ENCODE peak calls at places on chromosome 16, in seven cellular contexts. Q is PC-9, J is HCT116, I is mammary epithelial cell, D is psoas muscle, S is HepG2, W is neural progenitor cell. R is an unnamed sample.

GRCh38 chr16:50547340-50547865 is 793 bp upstream of the NKD1 start:
- DNase-seq in Q (no peak), J (peak), I (no peak), D (peak), S (peak), W (peak), R (no peak)

GRCh38 chr16:31400191-31400590 is 7.1 kb downstream of the ITGAD start:
- DNase-seq in Q (no peak), J (no peak), I (no peak), D (no peak), S (no peak), W (no peak), R (no peak)

GRCh38 chr16:73433493-73434307 is 385.8 kb upstream of the ZFHX3 start:
- DNase-seq in Q (no peak), J (no peak), I (no peak), D (no peak), S (no peak), W (peak), R (no peak)

GRCh38 chr16:7651803-7652570 is 319.3 kb downstream of the RBFOX1 start:
- DNase-seq in Q (no peak), J (no peak), I (no peak), D (no peak), S (no peak), W (peak), R (no peak)

GRCh38 chr16:88335150-88335685 is 47.5 kb upstream of the ZNF469 start:
- DNase-seq in Q (no peak), J (no peak), I (no peak), D (no peak), S (no peak), W (no peak), R (no peak)

GRCh38 chr16:57276596-57276995 is 7.9 kb downstream of the PLLP start:
- DNase-seq in Q (no peak), J (no peak), I (peak), D (no peak), S (no peak), W (no peak), R (peak)

GRCh38 chr16:51919736-51920135 is 627.2 kb downstream of the TOX3 start:
- DNase-seq in Q (no peak), J (no peak), I (peak), D (no peak), S (no peak), W (no peak), R (no peak)

GRCh38 chr16:14007460-14007859 is 63.7 kb upstream of the MRTFB start:
- DNase-seq in Q (no peak), J (no peak), I (peak), D (no peak), S (no peak), W (no peak), R (no peak)

GRCh38 chr16:70395345-70395901 is 43.5 kb downstream of the ST3GAL2 start:
- DNase-seq in Q (peak), J (no peak), I (peak), D (peak), S (peak), W (peak), R (no peak)

GRCh38 chr16:56866955-56867830 is 2.2 kb downstream of the SLC12A3 start:
- DNase-seq in Q (peak), J (peak), I (peak), D (no peak), S (peak), W (peak), R (peak)

GRCh38 chr16:13756411-13756810 is 163.5 kb upstream of the ERCC4 start:
- DNase-seq in Q (no peak), J (no peak), I (no peak), D (no peak), S (no peak), W (peak), R (no peak)

GRCh38 chr16:20675488-20676267 is 21.8 kb downstream of the ACSM1 start:
- DNase-seq in Q (peak), J (peak), I (peak), D (no peak), S (peak), W (peak), R (peak)

GRCh38 chr16:31347445-31347844 is 7.5 kb upstream of the ITGAX start:
- DNase-seq in Q (no peak), J (no peak), I (no peak), D (no peak), S (no peak), W (no peak), R (no peak)

GRCh38 chr16:27498916-27499658 is 50.6 kb downstream of the GTF3C1 start:
- DNase-seq in Q (no peak), J (no peak), I (no peak), D (no peak), S (no peak), W (no peak), R (no peak)

GRCh38 chr16:27843800-27844199 is 219.7 kb downstream of the GSG1L start:
- DNase-seq in Q (no peak), J (no peak), I (no peak), D (no peak), S (no peak), W (no peak), R (no peak)

GRCh38 chr16:73750639-73751038 is 546.0 kb upstream of the PSMD7 start:
- DNase-seq in Q (no peak), J (no peak), I (no peak), D (no peak), S (no peak), W (no peak), R (no peak)

GRCh38 chr16:58421029-58421428 is 28.8 kb downstream of the GINS3 start:
- DNase-seq in Q (no peak), J (no peak), I (no peak), D (no peak), S (no peak), W (no peak), R (no peak)

GRCh38 chr16:64962786-64963185 is 159.1 kb downstream of the CDH11 start:
- DNase-seq in Q (no peak), J (no peak), I (no peak), D (no peak), S (no peak), W (no peak), R (no peak)

GRCh38 chr16:48393843-48394703 is 8.9 kb upstream of the SIAH1 start:
- DNase-seq in Q (no peak), J (no peak), I (peak), D (peak), S (no peak), W (no peak), R (no peak)

GRCh38 chr16:51577621-51578303 is 426.7 kb upstream of the SALL1 start:
- DNase-seq in Q (no peak), J (no peak), I (peak), D (no peak), S (no peak), W (peak), R (peak)

GRCh38 chr16:637081-638018 is 1.2 kb upstream of the METTL26 start:
- DNase-seq in Q (no peak), J (no peak), I (peak), D (peak), S (peak), W (peak), R (peak)

GRCh38 chr16:9929313-9929712 is 252.9 kb downstream of the GRIN2A start:
- DNase-seq in Q (no peak), J (no peak), I (no peak), D (no peak), S (no peak), W (no peak), R (no peak)

GRCh38 chr16:84594725-84595038 is 23.2 kb downstream of the COTL1 start:
- DNase-seq in Q (no peak), J (no peak), I (no peak), D (no peak), S (no peak), W (no peak), R (no peak)

GRCh38 chr16:879986-880385 is 79.5 kb upstream of the GNG13 start:
- DNase-seq in Q (no peak), J (no peak), I (no peak), D (no peak), S (no peak), W (no peak), R (no peak)

GRCh38 chr16:12245923-12246290 is 269.4 kb downstream of the SNX29 start:
- DNase-seq in Q (no peak), J (no peak), I (no peak), D (no peak), S (no peak), W (no peak), R (no peak)

GRCh38 chr16:11097094-11097781 is 152.9 kb downstream of the CLEC16A start:
- DNase-seq in Q (no peak), J (no peak), I (no peak), D (no peak), S (no peak), W (no peak), R (no peak)
- H3K27ac ChIP-seq in Q (no peak), J (no peak), I (no peak), D (no peak), S (no peak), W (no peak), R (no peak)

GRCh38 chr16:81347425-81347824 is 32.7 kb downstream of the GAN start:
- DNase-seq in Q (no peak), J (no peak), I (no peak), D (no peak), S (no peak), W (no peak), R (no peak)

GRCh38 chr16:81353895-81354294 is 39.1 kb downstream of the GAN start:
- DNase-seq in Q (no peak), J (no peak), I (no peak), D (no peak), S (no peak), W (no peak), R (no peak)

GRCh38 chr16:81350306-81350615 is 35.5 kb downstream of the GAN start:
- DNase-seq in Q (no peak), J (no peak), I (no peak), D (no peak), S (no peak), W (no peak), R (no peak)

DNA sequence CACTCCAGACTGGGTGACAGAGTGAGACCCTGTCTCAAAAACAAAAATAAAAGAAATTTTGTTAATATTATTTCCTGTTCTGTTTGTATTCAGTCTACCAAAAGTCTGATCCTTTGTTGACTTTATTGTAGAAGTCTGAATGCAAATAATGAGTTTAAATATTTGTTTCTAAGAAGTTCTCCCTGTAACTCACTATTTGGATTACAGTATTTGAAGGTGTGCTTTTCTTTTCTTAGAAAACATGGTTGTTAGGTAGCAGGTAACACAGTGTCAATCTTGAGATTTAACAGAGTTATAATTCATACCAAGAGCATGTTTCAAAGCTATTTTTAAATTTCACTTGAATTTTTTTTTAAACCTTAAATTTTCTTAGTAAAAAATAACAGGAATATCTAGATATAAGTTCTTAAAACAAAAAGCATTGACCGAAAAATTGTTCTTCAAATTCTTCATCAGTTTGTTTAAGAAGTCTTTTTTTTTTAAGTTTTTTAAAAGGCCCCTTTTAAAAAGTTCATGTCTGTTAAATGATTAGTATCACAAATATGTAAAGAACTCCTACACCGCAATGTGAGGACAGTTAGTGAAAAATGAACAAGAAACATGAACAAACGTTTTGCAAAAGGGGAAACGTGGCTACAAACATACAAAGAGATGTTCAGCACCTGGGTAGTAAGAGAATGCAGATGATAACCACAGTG is 35.0 kb downstream of the GAN start:
- DNase-seq in Q (no peak), J (no peak), I (no peak), D (no peak), S (no peak), W (no peak), R (no peak)
- TF ChIP-seq CTCF in Q (no peak), J (no peak), I (no peak), D (no peak), S (no peak), W (no peak), R (no peak)

DNA sequence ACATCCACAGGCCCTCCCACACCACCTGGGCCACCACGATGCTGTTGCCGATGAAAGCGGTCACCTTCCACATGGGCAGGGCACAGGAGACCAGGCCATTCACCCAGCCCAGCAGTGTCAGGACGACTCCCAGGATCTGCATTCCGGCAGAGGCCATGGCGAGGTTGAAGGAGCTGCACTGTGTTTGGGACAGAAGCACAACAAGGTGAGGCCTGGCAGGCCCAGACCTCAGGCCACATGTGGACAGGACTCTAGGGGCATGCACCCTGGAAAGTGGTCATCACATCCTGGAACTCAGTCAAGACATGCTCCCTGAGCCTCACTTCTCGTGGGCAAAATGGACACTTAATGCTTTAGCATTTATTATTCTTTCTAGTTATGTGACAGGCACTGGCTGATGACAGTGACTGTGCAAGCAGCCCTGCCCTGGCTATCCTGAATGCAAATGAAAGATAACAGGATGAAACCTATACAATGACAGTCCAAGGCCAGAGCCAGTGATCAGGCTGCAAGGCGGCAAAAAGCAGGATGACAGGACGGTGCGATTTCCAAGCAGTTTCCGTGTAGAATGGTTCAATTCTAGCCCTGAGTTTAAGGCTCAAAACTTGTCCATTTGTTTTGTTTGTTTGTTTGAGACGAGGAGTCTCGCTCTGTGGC is 2.0 kb downstream of the CLDN6 start:
- DNase-seq in Q (peak), J (no peak), I (no peak), D (no peak), S (no peak), W (no peak), R (no peak)
- H3K27ac ChIP-seq in Q (no peak), J (no peak), I (no peak), D (no peak), S (no peak), W (no peak), R (no peak)

GRCh38 chr16:2471653-2472487 is 773 bp downstream of the NTN3 start:
- DNase-seq in Q (no peak), J (no peak), I (no peak), D (no peak), S (no peak), W (peak), R (no peak)
- TF ChIP-seq CTCF in Q (no peak), J (no peak), I (no peak), D (no peak), S (peak), W (no peak), R (no peak)

DNA sequence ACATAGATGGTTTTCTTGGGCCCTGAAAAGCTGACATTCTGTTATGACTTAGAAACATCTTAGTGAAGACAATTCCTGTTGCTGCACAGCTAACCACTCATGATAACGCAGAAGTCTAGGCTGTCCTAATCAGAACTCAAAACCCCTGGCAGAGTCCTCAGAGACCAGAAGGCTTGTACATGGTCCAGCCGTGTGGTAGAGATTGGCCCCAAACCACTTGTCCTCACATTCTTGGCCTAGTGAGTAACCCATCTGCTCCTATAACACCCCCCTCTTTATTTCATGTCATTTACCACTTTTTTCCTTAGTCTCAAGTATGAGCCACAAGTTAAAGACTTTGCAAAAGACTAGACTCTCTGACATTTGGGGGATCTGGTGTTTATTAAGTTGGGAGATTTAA is 116.5 kb upstream of the ADAMTS18 start:
- DNase-seq in Q (no peak), J (no peak), I (no peak), D (no peak), S (no peak), W (no peak), R (no peak)
- H3K27ac ChIP-seq in Q (no peak), J (no peak), I (no peak), D (no peak), S (no peak), W (no peak), R (no peak)

R was measured in RWPE1.